ENCODE peak calls at places on chromosomes 4 and X, in six cellular contexts. P, J, Q, I, Y and N are unnamed samples.

GRCh38 chr4:74794341-74794801 is at the start of gene BTC:
- DNase-seq in Y (peak; percentile 34), P (peak; percentile 24), J (no peak), Q (peak; percentile 19), I (no peak), N (peak; percentile 38)

GRCh38 chr4:41209187-41209586 is 5.2 kb downstream of the APBB2 start:
- DNase-seq in I (no peak), Y (no peak), P (no peak), J (no peak), Q (no peak), N (no peak)

GRCh38 chr4:75514949-75515612 is 808 bp downstream of the THAP6 start:
- DNase-seq in Q (peak; percentile 7), P (no peak), I (no peak), Y (no peak), J (no peak), N (no peak)

GRCh38 chrX:18701621-18702361 is 5.7 kb upstream of the PPEF1 start:
- DNase-seq in Q (no peak), J (no peak), Y (peak; percentile 33), I (no peak), P (no peak), N (no peak)

GRCh38 chr4:152735302-152735917 is 44.1 kb downstream of the TIGD4 start:
- DNase-seq in Q (peak; percentile 50), Y (no peak), I (no peak), P (peak; percentile 48), J (no peak), N (no peak)

GRCh38 chr4:159002950-159003349 is 99.9 kb upstream of the RAPGEF2 start:
- DNase-seq in P (no peak), I (peak; percentile 55), Y (no peak), J (no peak), Q (no peak), N (no peak)

GRCh38 chrX:103404225-103405008 is 28.1 kb downstream of the BEX3 start:
- DNase-seq in Y (peak; percentile 70), Q (peak; percentile 62), J (peak; percentile 78), P (peak; percentile 53), I (peak; percentile 49), N (peak; percentile 60)

GRCh38 chrX:40006025-40007017 is 91.4 kb downstream of the BCOR start:
- DNase-seq in J (no peak), P (no peak), I (no peak), Y (peak; percentile 37), Q (peak; percentile 21), N (peak; percentile 45)

GRCh38 chrX:116278819-116279218 is 108.3 kb downstream of the AGTR2 start:
- DNase-seq in P (no peak), J (no peak), Y (no peak), Q (no peak), I (no peak), N (no peak)

GRCh38 chr4:159577241-159577640 is 474.4 kb downstream of the RAPGEF2 start:
- DNase-seq in P (no peak), I (no peak), Y (no peak), Q (no peak), J (no peak), N (no peak)

GRCh38 chr4:16582526-16582925 is 315.9 kb downstream of the LDB2 start:
- DNase-seq in I (no peak), P (no peak), Y (no peak), J (no peak), Q (peak; percentile 18), N (peak; percentile 41)
- TF ChIP-seq CTCF in I (peak; percentile 17), P (no peak), Y (no peak), J (no peak), Q (peak; percentile 36), N (no peak)

GRCh38 chr4:107050525-107051135 is 14.5 kb upstream of the DKK2 start:
- DNase-seq in Q (no peak), Y (no peak), P (no peak), I (no peak), J (no peak), N (no peak)
- TF ChIP-seq CTCF in Q (peak; percentile 75), Y (peak; percentile 47), P (peak; percentile 39), I (peak; percentile 73), J (peak; percentile 47), N (peak; percentile 76)

DNA sequence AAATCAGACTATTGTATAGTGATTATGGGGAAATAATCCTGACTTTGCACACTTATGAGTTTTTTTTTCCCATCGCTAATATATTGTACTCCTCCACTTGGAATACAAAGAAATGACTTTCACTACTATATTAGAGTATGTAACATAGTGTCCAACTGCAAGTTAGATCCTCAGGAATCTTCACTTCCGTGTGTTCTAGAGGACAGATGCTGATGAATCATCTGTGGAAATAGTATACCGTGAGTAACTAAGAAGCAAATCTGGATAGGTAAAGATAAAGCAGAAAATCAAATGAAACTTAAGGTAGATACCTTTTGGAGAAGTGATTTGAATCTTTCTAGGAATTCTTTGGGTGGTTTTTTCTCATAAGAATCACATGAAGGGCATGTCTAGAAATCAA is 8.3 kb downstream of the IL21 start:
- DNase-seq in Y (no peak), Q (no peak), J (no peak), I (no peak), P (no peak), N (no peak)
- TF ChIP-seq CTCF in Y (no peak), Q (no peak), J (no peak), I (no peak), P (no peak), N (no peak)

DNA sequence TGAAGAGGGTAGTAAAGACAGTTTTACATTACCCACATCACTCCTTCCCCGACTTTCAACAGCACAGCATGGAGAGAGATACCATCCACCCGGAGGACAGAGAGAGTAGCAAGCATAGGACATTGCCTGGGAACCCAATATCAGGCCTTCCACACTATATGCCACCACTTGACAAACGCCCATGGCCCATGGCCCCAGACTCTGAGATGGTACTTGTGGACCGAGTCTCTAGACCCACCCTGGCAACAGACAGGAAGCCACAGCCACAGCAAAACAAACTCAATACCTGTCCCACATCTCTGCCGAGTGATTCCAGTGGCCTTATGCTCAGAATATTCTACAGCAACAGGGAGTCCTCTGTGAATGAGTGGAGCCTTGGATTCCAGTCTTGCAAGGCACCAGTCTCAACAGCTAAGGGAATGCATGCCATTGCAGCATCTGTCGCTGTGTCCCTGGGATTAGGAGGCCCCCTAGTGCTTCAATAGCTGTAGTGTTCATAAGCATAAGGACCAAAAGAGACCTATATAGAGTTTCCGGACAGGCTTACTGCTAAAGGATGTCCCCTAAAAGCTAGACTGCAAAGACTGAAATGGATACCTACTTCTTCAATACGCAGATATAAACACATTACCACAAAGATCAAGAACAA is 14.7 kb upstream of the CT55 start:
- DNase-seq in Q (peak; percentile 57), Y (peak; percentile 36), I (peak; percentile 34), P (peak; percentile 63), J (no peak), N (peak; percentile 38)
- TF ChIP-seq CTCF in Q (peak; percentile 64), Y (peak; percentile 61), I (peak; percentile 64), P (peak; percentile 65), J (peak; percentile 14), N (peak; percentile 35)

GRCh38 chr4:170743633-170744032 is 653.9 kb upstream of the AADAT start:
- DNase-seq in I (no peak), P (no peak), Y (no peak), Q (no peak), J (no peak), N (no peak)

GRCh38 chr4:170750519-170750918 is 660.8 kb upstream of the AADAT start:
- DNase-seq in Y (no peak), I (no peak), P (no peak), Q (peak; percentile 13), J (no peak), N (no peak)

DNA sequence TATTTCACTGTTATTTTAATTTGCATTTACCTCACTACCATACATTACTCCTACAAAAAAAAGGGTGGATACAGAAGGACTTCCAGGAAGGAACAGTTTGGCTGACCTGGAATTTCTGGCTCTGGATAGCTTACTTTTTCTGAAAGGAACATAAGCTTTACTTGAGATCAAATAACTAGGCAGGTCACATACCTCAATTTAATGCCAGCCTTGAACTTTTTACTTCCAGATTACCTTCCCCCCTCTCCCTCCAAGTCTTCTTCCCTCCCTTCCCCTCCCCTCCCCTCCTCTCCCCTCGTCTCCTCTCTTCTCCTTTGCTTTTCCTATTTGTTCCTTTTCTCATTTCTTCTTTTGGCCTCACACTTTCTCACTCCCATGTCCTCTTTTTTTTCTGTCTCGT is 659.2 kb upstream of the AADAT start:
- DNase-seq in J (no peak), P (no peak), I (no peak), Q (no peak), Y (no peak), N (no peak)
- TF ChIP-seq CTCF in J (no peak), P (no peak), I (no peak), Q (no peak), Y (no peak), N (no peak)

DNA sequence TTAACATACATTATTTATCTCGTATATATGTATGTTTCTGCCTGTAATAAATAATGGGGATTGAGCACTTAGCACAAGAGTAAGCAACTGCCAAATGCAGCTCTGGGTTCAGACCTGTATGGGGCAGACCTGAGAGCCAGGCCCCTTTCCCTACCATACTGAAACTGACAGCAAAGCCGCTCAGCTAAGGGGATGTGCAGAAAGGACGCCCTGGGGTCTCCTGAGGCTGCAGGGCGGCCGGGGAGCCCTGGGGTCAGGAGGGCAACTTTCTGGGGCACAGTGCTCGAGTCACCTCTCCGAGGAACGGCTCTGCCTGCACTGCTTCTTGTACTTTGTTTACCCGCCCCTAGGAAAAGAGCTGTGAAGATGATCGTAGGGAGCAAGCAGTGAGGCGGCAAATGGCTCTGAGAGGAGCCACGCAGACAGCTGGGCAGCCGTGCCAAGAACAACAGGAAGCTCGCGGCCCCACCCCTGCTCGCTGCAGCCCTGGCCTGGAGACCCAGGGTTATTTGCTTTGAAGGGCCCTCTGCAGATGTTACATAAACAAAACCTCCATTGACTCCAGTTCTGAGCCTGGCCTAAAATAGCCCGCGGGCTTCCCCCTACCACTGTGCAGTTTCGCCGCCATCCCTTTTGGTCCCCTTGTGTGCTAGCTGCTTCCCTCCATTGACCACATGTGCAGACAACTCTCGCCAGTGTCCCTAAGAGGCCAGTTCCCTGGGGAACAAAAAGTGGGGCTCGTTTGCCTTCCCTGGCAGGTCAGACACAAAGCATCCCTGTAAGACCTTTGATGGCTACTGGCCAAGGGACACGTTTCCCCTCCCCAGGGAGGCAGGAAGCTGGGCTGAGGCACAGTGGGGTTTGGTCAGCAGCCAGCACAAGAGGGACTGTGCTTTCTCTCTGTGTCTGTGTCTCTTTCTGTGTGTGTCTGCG is 111.3 kb upstream of the LNX1 start:
- DNase-seq in Y (peak; percentile 72), J (no peak), Q (peak; percentile 84), P (peak; percentile 31), I (no peak), N (no peak)
- TF ChIP-seq CTCF in Y (no peak), J (no peak), Q (peak; percentile 20), P (peak; percentile 31), I (peak; percentile 18), N (no peak)

DNA sequence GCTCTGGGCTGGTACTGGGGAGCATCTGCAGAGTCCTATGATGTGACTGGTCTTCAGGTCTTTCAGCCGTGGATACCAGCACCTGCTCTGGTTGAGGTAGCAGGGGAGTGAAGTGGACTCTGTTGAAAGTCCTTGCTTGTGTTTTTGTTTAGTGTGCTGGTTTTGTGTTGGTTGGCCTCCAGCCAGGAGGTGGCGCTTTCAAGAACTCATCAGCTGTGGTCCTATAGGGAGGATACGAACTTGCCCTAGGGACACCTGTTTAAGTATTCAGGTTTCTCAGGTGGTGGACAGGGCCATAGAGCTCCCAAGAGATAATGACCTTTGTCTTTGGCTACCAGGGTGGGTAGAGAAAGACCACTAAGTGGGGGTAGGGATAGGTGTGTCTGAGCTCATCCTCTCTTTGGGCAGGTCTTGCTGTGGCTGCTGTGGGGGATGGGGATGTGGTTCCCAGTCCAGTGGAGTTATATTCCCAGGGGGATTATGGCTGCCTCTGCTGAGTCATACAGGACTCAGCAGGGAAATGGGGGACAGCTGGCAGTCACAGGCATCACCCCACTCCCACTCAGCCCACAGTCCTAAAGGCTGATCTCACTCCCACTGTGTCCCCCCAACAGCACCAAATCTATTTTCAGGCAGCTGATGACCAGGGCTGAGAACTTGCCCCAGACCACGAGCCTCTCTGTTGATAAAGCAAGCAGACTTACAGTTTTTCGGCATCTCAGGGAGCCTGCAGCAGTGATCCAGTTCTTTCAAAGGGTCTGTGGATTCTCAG is 24.1 kb downstream of the MSMO1 start:
- DNase-seq in P (no peak), I (no peak), Y (no peak), Q (no peak), J (no peak), N (no peak)
- TF ChIP-seq CTCF in P (peak; percentile 17), I (no peak), Y (no peak), Q (no peak), J (no peak), N (no peak)